ENCODE peak calls at places on chromosomes 2 and 18, in eight cellular contexts. B, K, H, W, Q, Y, S and L are unnamed samples. For H3K27me3, the result is how much of the 10 kb centered on the place peaks cover.

GRCh38 chr2:172281648-172282576 is 145.5 kb upstream of the ITGA6 start:
- DNase-seq in B (no peak), W (no peak), Q (no peak), H (no peak), Y (no peak), K (no peak), S (no peak), L (no peak)

GRCh38 chr2:188068093-188068492 is 223.6 kb upstream of the GULP1 start:
- DNase-seq in W (no peak), Q (no peak), K (peak), B (no peak), Y (no peak), S (no peak), H (no peak), L (no peak)

GRCh38 chr2:198325359-198325758 is 521.0 kb downstream of the PLCL1 start:
- DNase-seq in Q (no peak), W (no peak), S (no peak), B (no peak), H (no peak), Y (no peak), K (no peak), L (no peak)

GRCh38 chr2:167681646-167682045 is 565.7 kb downstream of the STK39 start:
- DNase-seq in Y (no peak), W (no peak), Q (no peak), K (no peak), S (no peak), B (no peak), H (no peak), L (no peak)

GRCh38 chr2:33272001-33272400 is 204.4 kb upstream of the RASGRP3 start:
- DNase-seq in Y (no peak), S (no peak), K (no peak), B (no peak), Q (peak), H (no peak), W (no peak), L (no peak)

GRCh38 chr2:136242687-136243277 is 124.8 kb upstream of the CXCR4 start:
- DNase-seq in Q (no peak), H (no peak), S (no peak), K (no peak), B (no peak), W (no peak), Y (no peak), L (no peak)

GRCh38 chr2:69013123-69013836 is at the start of gene ANTXR1:
- DNase-seq in S (no peak), Y (peak), H (peak), B (peak), K (peak), W (peak), Q (no peak), L (no peak)

GRCh38 chr2:27638709-27639108 is 9.9 kb downstream of the GPN1 start:
- DNase-seq in S (no peak), B (no peak), H (no peak), Q (no peak), K (no peak), Y (no peak), W (no peak), L (no peak)

GRCh38 chr18:61093967-61094366 is 239.3 kb upstream of the CDH20 start:
- DNase-seq in B (no peak), W (no peak), Y (no peak), S (no peak), Q (no peak), H (no peak), K (no peak), L (no peak)

GRCh38 chr2:118841828-118842461 is 5.5 kb downstream of the EN1 start:
- DNase-seq in H (no peak), K (peak), Y (no peak), S (no peak), W (peak), Q (no peak), B (no peak), L (no peak)

GRCh38 chr18:36514778-36515177 is 217.3 kb downstream of the FHOD3 start:
- DNase-seq in B (no peak), K (peak), H (no peak), S (no peak), W (no peak), Y (no peak), Q (no peak), L (no peak)

GRCh38 chr18:22822024-22822423 is 111.1 kb upstream of the RBBP8 start:
- DNase-seq in Q (no peak), H (no peak), K (peak), W (no peak), S (no peak), B (peak), Y (no peak), L (no peak)

GRCh38 chr18:8799593-8799992 is 94.2 kb downstream of the MTCL1 start:
- DNase-seq in Q (no peak), K (no peak), H (no peak), W (no peak), B (no peak), S (no peak), Y (no peak), L (no peak)

GRCh38 chr2:189022002-189022401 is 47.8 kb downstream of the COL3A1 start:
- DNase-seq in Y (no peak), S (no peak), Q (no peak), B (no peak), H (no peak), W (peak), K (no peak), L (no peak)

GRCh38 chr2:8212239-8212638 is 469.6 kb upstream of the ID2 start:
- DNase-seq in Y (no peak), W (no peak), B (no peak), H (no peak), Q (no peak), K (no peak), S (no peak), L (no peak)

GRCh38 chr2:100292022-100292580 is 30.2 kb downstream of the LONRF2 start:
- DNase-seq in W (peak), S (peak), Q (no peak), B (peak), K (peak), H (peak), Y (peak), L (peak)

DNA sequence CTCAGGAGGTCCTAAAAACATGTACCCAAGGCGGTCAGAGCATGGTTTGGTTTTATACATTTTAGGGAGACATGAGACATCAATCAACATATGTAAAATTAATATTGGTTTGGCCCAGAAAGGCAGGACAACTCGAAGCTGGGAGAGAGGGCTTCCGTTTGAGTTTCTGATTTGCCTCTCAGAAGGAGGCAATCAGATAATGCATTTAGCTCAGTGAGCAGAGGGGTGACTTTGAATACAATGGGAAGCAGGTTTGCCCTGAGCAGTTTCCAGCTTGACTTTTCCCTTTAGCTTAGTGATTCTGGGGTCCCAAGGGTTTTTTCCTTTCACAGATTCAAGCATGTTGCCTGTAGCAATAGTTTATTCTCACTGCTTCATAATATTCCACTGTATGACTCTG is 12.6 kb downstream of the SPOPL start:
- DNase-seq in S (no peak), K (no peak), Y (no peak), B (no peak), W (no peak), Q (no peak), H (no peak), L (no peak)
- TF ChIP-seq REST in S (no peak), K (no peak), Y (no peak), B (no peak), W (no peak), Q (no peak), H (no peak), L (no peak)

DNA sequence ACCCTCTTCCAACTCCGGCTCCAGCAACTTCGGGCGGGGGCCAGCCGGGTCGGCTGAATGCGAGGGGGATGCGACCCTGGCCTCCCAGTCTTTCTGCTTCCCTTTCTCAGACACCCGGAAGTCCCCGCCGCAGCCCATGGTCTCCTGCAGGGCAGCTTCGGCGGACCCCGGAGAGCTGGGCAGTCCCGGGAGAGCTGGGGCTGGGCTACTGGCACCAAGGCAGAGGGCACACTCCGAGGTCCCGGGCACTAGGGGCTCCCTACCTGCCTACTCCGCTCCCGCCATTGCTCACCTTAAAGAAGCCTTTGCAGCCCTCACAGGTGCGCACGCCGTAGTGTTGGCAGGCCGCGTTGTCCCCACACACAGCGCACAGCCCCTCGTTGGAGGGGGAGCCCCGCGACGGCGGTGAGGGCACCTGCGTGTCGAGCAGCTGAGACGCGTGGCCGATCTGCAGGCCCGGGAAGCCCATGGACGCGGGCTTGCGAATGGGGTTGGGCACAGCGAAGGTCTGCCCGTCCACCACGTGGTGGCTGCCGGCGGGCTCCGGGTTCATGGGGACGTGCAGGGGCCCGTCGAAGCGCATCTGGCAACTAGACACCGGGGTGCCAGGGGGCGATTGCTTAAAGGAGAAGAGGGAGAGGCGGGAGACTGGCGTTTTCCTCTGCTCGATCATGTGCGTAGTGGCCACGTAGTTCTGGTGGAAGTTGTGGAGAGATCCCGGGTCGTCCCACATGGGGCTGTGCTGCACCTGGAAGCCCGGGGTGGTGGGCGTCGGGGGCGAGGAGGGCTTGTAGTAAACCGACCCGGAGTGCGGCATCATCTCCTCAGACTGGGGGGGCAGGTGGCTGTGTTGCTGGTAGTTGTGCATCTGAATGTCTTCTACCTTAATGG is 3.2 kb downstream of the NR4A2 start:
- DNase-seq in Q (no peak), Y (no peak), H (no peak), W (peak), B (no peak), K (peak), S (no peak), L (no peak)
- H3K27me3 ChIP-seq in Q (under half), Y (under half), H (half or more), W (half or more), B (under half), K (half or more), S (under half), L (under half)

GRCh38 chr18:7566587-7567486 is at the start of gene PTPRM:
- DNase-seq in Q (no peak), S (peak), Y (peak), B (peak), W (peak), K (peak), H (peak), L (no peak)
- TF ChIP-seq CTCF in Q (no peak), S (no peak), Y (peak), B (no peak), W (no peak), K (peak), H (peak), L (peak)

GRCh38 chr2:109458512-109458911 is 155.3 kb downstream of the SEPTIN10 start:
- DNase-seq in W (no peak), B (no peak), H (no peak), Y (no peak), K (no peak), S (no peak), Q (no peak), L (no peak)
- TF ChIP-seq REST in W (no peak), B (no peak), H (no peak), Y (no peak), K (no peak), S (no peak), Q (no peak), L (no peak)

GRCh38 chr2:240742602-240743095 is 51.0 kb downstream of the AQP12A start:
- DNase-seq in Q (no peak), H (no peak), W (no peak), B (no peak), K (peak), S (no peak), Y (no peak), L (no peak)
- H3K27me3 ChIP-seq in Q (under half), H (half or more), W (under half), B (under half), K (under half), S (under half), Y (half or more), L (under half)

DNA sequence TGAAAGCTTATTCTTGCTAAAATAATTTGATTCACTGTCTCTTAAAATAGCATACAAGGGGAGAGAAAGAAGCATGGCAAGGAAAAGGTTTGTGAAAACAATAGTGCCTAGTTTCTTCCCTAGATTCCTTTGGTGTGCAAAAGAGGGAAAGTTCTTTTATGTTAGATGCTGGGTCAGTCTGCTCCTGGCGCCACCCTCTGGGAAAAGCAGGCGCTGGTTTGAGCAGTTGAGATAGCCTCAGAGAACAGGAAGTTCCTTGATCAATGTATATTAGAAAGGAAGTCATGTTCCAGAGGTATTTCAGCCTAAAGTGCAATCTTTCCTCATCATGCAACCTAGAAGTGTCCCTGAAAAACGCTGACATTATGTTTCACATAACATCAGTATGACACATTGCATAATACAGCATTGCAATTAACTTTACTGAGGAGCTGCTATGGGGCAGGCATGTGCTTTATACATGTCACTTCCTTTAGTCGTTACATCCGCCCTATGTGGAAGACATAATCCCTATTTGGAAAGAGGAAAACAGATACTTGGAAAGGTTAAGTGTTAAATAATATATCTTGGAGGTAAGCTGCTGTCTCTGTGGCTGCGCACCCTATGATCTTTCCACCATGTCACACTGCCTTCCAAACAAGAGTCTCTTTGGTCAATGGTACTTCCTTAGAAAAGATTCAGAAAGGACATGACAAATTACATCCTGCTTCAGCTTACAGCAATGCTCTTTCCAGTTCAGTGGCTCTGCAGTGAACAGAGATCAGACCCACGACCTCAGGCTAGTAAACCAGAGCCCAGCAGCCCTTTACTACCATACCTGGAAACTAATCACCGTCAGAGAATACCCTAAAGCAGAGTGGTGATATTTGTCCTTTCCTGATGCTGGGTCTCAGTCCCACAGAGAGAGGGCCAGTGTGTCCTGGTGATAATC is 369.7 kb downstream of the RAD51AP2 start:
- DNase-seq in W (peak), Y (peak), S (peak), H (peak), K (peak), Q (no peak), B (peak), L (no peak)
- TF ChIP-seq CTCF in W (peak), Y (peak), S (no peak), H (peak), K (peak), Q (peak), B (peak), L (peak)

GRCh38 chr2:17851731-17852585 is 26.5 kb upstream of the KCNS3 start:
- DNase-seq in Q (no peak), H (peak), B (peak), W (peak), K (peak), S (peak), Y (peak), L (peak)
- TF ChIP-seq REST in Q (no peak), H (no peak), B (no peak), W (no peak), K (no peak), S (no peak), Y (no peak), L (no peak)

DNA sequence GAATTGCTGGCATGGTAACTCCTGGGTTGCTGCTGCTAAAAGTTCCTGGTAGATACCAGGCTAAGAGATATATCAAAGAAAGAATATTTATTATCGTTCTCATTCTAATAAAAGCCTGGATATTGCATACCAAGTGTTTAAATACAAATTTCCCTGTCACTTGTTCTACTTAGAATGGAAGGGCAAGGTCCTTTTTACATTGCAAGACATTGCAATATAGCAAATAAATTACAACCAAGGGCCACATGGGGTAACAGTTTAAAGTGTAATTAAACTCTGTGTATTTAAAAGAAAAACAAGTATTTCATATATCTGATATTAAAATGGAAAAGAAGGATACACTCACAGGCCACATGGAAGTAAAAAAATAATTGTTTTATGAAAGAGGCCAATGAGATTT is 16.2 kb downstream of the PDE11A start:
- DNase-seq in H (no peak), Q (no peak), S (no peak), K (no peak), B (no peak), Y (no peak), W (no peak), L (no peak)
- H3K27me3 ChIP-seq in H (under half), Q (under half), S (under half), K (under half), B (under half), Y (under half), W (under half), L (under half)

GRCh38 chr18:78431606-78432005 is 548.0 kb upstream of the SALL3 start:
- DNase-seq in Y (no peak), S (no peak), B (no peak), W (no peak), K (no peak), H (no peak), Q (no peak), L (no peak)
- TF ChIP-seq CTCF in Y (no peak), S (no peak), B (no peak), W (no peak), K (no peak), H (no peak), Q (no peak), L (no peak)

DNA sequence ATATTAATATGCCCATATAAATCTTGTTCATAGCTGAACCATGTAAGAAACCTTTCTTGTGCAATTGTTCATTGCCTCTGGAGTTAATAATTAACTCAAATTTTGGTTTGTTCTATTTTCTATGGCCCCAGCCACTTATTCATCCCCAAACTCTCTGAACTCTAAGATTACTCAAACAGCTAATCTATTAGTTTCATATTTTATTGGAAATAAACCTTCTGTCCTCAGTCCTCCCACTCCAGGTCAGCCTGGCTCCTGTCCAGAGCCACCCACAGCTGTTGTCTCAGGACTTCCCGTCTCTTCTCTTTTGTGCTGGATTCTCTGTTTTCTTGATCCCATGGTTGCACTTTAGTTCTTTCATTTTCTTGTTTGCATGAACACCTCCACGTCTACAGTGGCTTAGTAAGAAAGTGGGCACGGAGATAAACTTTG is 4.4 kb upstream of the RNF103 start:
- DNase-seq in H (peak), S (no peak), Y (no peak), K (no peak), Q (peak), B (no peak), W (no peak), L (no peak)
- TF ChIP-seq REST in H (no peak), S (no peak), Y (no peak), K (no peak), Q (no peak), B (no peak), W (no peak), L (no peak)